ENCODE peak calls at places on chromosomes 5 and 9, in seven cellular contexts. P is activated CD8-positive, alpha-beta T cell treated with anti-CD3 and anti-CD28 coated beads for 36 hours; S is A549; V is effector memory CD8-positive, alpha-beta T cell; T is stimulated activated CD8-positive, alpha-beta memory T cell treated with anti-CD3 and anti-CD28 coated beads, Interleukin-12 subunit alpha, Interleukin-12 subunit beta, amount 100 ng/mL, for 1 hour; B is HuH-7; U is stimulated activated CD4-positive, alpha-beta T cell treated with anti-CD3 and anti-CD28 coated beads, Interleukin-4, amount 100 ng/mL, for 24 hours. J is an unnamed sample.

GRCh38 chr9:129740174-129740573 is 12.7 kb downstream of the PTGES start:
- DNase-seq in P (no peak), S (no peak), V (no peak), T (no peak), B (no peak), U (no peak), J (no peak)

GRCh38 chr5:9462109-9462508 is 83.8 kb downstream of the SEMA5A start:
- DNase-seq in P (no peak), S (no peak), V (no peak), T (no peak), B (no peak), U (no peak), J (no peak)

GRCh38 chr5:38827525-38827924 is 18.3 kb upstream of the OSMR start:
- DNase-seq in P (no peak), S (no peak), V (no peak), T (no peak), B (no peak), U (no peak), J (no peak)

GRCh38 chr9:116580853-116581252 is 106.3 kb upstream of the TRIM32 start:
- DNase-seq in P (no peak), S (no peak), V (no peak), T (no peak), B (no peak), U (no peak), J (no peak)

GRCh38 chr9:88535226-88535931 is 401 bp downstream of the NXNL2 start:
- DNase-seq in P (peak; percentile 17), S (peak; percentile 31), V (no peak), T (no peak), B (no peak), U (no peak), J (no peak)

GRCh38 chr9:90069107-90069506 is 464.3 kb downstream of the GADD45G start:
- DNase-seq in P (no peak), S (no peak), V (no peak), T (no peak), B (no peak), U (no peak), J (no peak)

GRCh38 chr9:130172858-130173461 is 756 bp downstream of the NCS1 start:
- DNase-seq in P (peak; percentile 58), S (no peak), V (peak; percentile 41), T (peak; percentile 6), B (peak; percentile 54), U (peak; percentile 46), J (peak; percentile 57)

GRCh38 chr9:77954018-77954417 is 77.6 kb downstream of the GNAQ start:
- DNase-seq in P (no peak), S (no peak), V (no peak), T (no peak), B (no peak), U (no peak), J (no peak)

GRCh38 chr9:76687861-76688374 is 76.3 kb upstream of the PCA3 start:
- DNase-seq in P (peak; percentile 23), S (peak; percentile 18), V (no peak), T (no peak), B (no peak), U (no peak), J (peak; percentile 47)

GRCh38 chr5:131587541-131587940 is 47.5 kb downstream of the RAPGEF6 start:
- DNase-seq in P (no peak), S (no peak), V (no peak), T (no peak), B (no peak), U (no peak), J (no peak)